ENCODE peak calls at places on chromosomes 5 and 9, in ten cellular contexts. K is foreskin fibroblast, L is omental fat pad, D is coronary artery, G is esophagus squamous epithelium, F is tibial artery, N is foreskin keratinocyte, B is cardiac muscle cell, M is MCF 10A, U is brain microvascular endothelial cell. P is an unnamed sample.

GRCh38 chr9:111828193-111828592 is 33.5 kb upstream of the SHOC1 start:
- DNase-seq in K (peak), L (no peak), D (no peak), G (no peak), F (no peak), N (no peak), B (peak), M (peak), U (no peak), P (peak)

GRCh38 chr9:23598994-23599393 is 227.0 kb downstream of the ELAVL2 start:
- DNase-seq in K (no peak), L (no peak), D (no peak), G (no peak), F (no peak), N (peak), B (no peak), M (no peak), U (no peak), P (no peak)

GRCh38 chr9:135248721-135249120 is 161.3 kb downstream of the OLFM1 start:
- DNase-seq in K (no peak), L (no peak), D (no peak), G (no peak), F (no peak), N (no peak), B (no peak), M (no peak), U (no peak), P (no peak)

GRCh38 chr5:164146223-164146622 is 640.8 kb downstream of the MAT2B start:
- DNase-seq in K (no peak), L (no peak), D (no peak), G (no peak), F (no peak), N (no peak), B (no peak), M (no peak), U (no peak), P (no peak)

GRCh38 chr5:127970081-127970480 is 113.5 kb upstream of the SLC12A2 start:
- DNase-seq in K (no peak), L (no peak), D (no peak), G (no peak), F (no peak), N (peak), B (no peak), M (no peak), U (no peak), P (no peak)

GRCh38 chr5:74116266-74116665 is 490.3 kb downstream of the ARHGEF28 start:
- DNase-seq in K (peak), L (no peak), D (no peak), G (no peak), F (no peak), N (no peak), B (no peak), M (no peak), U (peak), P (no peak)

GRCh38 chr5:89105836-89106235 is 222.9 kb upstream of the MEF2C start:
- DNase-seq in K (peak), L (no peak), D (no peak), G (no peak), F (no peak), N (no peak), B (no peak), M (no peak), U (peak), P (no peak)

GRCh38 chr5:40386293-40386692 is 293.4 kb upstream of the PTGER4 start:
- DNase-seq in K (peak), L (no peak), D (no peak), G (no peak), F (no peak), N (no peak), B (no peak), M (no peak), U (peak), P (no peak)

GRCh38 chr9:96327694-96328352 is 25.8 kb upstream of the HSD17B3 start:
- DNase-seq in K (peak), L (peak), D (no peak), G (no peak), F (no peak), N (peak), B (peak), M (peak), U (peak), P (peak)

GRCh38 chr5:84450617-84451414 is 66.1 kb upstream of the EDIL3 start:
- DNase-seq in K (peak), L (no peak), D (no peak), G (no peak), F (no peak), N (no peak), B (peak), M (peak), U (no peak), P (no peak)

GRCh38 chr5:171616002-171616780 is 169.4 kb upstream of the SMIM23 start:
- DNase-seq in K (no peak), L (no peak), D (peak), G (no peak), F (no peak), N (no peak), B (no peak), M (no peak), U (no peak), P (no peak)

GRCh38 chr9:29290519-29290918 is 1717.2 kb upstream of the C9orf72 start:
- DNase-seq in K (no peak), L (no peak), D (no peak), G (no peak), F (no peak), N (no peak), B (no peak), M (no peak), U (no peak), P (no peak)
- TF ChIP-seq CTCF in K (no peak), L (no peak), D (no peak), G (no peak), F (no peak), N (no peak), B (no peak), M (no peak), U (no peak), P (no peak)

DNA sequence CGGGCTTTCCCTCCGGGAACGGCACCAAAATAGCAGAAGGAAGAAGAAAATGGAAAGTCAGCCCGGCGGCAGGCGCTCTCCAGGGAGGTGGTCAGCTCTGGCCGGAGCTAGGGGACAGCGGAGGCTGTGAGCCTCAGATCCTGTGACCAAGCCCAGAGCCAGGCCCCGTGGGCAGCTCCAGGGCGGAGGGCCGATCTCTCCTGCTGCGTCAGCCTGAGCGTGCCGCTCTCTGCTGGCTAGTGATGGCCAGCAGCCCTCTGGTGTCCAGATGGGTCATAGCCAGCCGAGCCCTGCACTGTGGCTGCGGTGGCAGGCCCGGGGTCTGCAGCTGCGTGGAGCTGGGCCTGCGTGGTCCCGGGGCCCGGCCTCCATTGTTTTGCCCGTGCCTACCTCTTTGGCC is 16.9 kb upstream of the NRARP start:
- DNase-seq in K (peak), L (peak), D (peak), G (no peak), F (peak), N (no peak), B (no peak), M (no peak), U (peak), P (no peak)
- TF ChIP-seq CTCF in K (peak), L (no peak), D (peak), G (no peak), F (peak), N (no peak), B (no peak), M (no peak), U (peak), P (no peak)

GRCh38 chr9:120851386-120851922 is 8.7 kb upstream of the PSMD5 start:
- DNase-seq in K (no peak), L (no peak), D (no peak), G (no peak), F (no peak), N (no peak), B (no peak), M (no peak), U (no peak), P (no peak)

GRCh38 chr9:120850315-120850714 is 7.6 kb upstream of the PSMD5 start:
- DNase-seq in K (no peak), L (no peak), D (no peak), G (no peak), F (no peak), N (no peak), B (no peak), M (no peak), U (no peak), P (no peak)

GRCh38 chr9:120854596-120855327 is 12.0 kb upstream of the PSMD5 start:
- DNase-seq in K (peak), L (no peak), D (no peak), G (no peak), F (no peak), N (no peak), B (no peak), M (no peak), U (no peak), P (no peak)

GRCh38 chr9:120853198-120853597 is 10.5 kb upstream of the PSMD5 start:
- DNase-seq in K (no peak), L (no peak), D (no peak), G (no peak), F (no peak), N (no peak), B (no peak), M (no peak), U (no peak), P (no peak)

GRCh38 chr9:120852240-120853018 is 9.7 kb upstream of the PSMD5 start:
- DNase-seq in K (no peak), L (no peak), D (no peak), G (no peak), F (no peak), N (no peak), B (no peak), M (no peak), U (no peak), P (no peak)
- TF ChIP-seq CTCF in K (no peak), L (no peak), D (no peak), G (no peak), F (no peak), N (no peak), B (no peak), M (no peak), U (no peak), P (no peak)

DNA sequence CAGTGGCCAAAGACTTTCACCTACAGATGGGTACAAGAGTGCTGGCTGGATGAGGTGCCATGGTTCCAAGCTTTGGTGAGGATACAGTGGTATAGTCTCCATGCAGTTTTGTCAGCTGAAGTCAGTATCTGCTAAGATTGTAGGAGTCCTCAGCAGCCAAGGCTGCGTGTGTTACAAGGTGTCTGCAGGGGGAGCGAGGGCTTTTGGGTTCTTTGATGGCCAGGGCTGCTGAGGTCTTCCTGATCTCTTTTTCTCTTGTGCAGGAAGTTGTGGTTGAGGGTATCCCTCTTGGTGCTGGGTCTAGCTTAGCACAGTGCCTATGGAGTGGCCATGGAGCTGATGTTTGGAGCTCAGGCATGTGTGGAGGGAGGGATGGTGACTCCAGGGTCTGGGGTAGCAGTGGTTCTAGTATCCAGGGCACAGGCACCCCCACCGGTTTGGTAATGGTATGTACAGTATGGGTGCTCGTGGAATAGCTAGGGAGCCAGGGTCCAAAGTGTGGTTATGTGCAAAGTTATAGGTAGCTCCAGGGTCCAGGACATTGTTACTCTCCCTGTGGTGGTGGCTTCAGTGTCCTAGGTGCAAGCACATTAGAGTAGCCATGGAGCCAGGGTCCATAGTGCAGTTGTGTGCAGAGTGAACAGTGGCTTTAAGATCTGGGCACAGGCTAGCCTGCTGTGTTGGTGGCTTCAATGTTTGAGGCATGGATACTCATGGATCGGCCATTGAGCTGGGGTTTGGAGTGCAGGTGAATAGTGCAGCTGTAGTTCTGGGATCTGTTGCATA is 36.7 kb downstream of the CNTLN start:
- DNase-seq in K (no peak), L (no peak), D (no peak), G (no peak), F (no peak), N (no peak), B (no peak), M (no peak), U (no peak), P (no peak)
- TF ChIP-seq CTCF in K (no peak), L (no peak), D (no peak), G (no peak), F (no peak), N (no peak), B (no peak), M (no peak), U (no peak), P (no peak)

GRCh38 chr5:103135461-103135860 is 15.4 kb downstream of the PPIP5K2 start:
- DNase-seq in K (no peak), L (no peak), D (no peak), G (no peak), F (no peak), N (no peak), B (no peak), M (no peak), U (no peak), P (no peak)
- TF ChIP-seq CTCF in K (no peak), L (no peak), D (no peak), G (no peak), F (no peak), N (no peak), B (no peak), M (no peak), U (no peak), P (no peak)

P was measured in GM13977.